ENCODE peak calls at places on chromosomes 1 and 21, in four cellular contexts. V is stimulated activated CD8-positive, alpha-beta memory T cell treated with anti-CD3 and anti-CD28 coated beads, Interleukin-2, amount 100 ng/mL, for 1 hour; P is aorta; W is neural crest cell. K is an unnamed sample.

GRCh38 chr1:228861830-228862176 is 126.5 kb downstream of the RHOU start:
- DNase-seq in P (no peak), W (no peak), V (no peak), K (no peak)

GRCh38 chr21:44764319-44765230 is 37.0 kb downstream of the UBE2G2 start:
- DNase-seq in V (no peak), W (no peak), P (no peak), K (no peak)

GRCh38 chr1:42646056-42646455 is 12.2 kb upstream of the PPIH start:
- DNase-seq in V (no peak), P (no peak), W (no peak), K (no peak)

GRCh38 chr1:65147424-65148177 is 402 bp upstream of the AK4 start:
- DNase-seq in V (no peak), P (peak), W (peak), K (no peak)

GRCh38 chr1:50426108-50426700 is 3.0 kb upstream of the DMRTA2 start:
- DNase-seq in W (no peak), P (no peak), V (no peak), K (no peak)

GRCh38 chr1:45876000-45876399 is 72.6 kb downstream of the MAST2 start:
- DNase-seq in V (no peak), P (no peak), W (no peak), K (no peak)

GRCh38 chr1:17729909-17730308 is 25.2 kb upstream of the ACTL8 start:
- DNase-seq in W (no peak), P (no peak), V (no peak), K (no peak)

GRCh38 chr1:178086294-178087255 is 7.3 kb upstream of the RASAL2 start:
- DNase-seq in P (no peak), V (no peak), W (no peak), K (no peak)